ENCODE peak calls at places on chromosome 7, in ten cellular contexts. One of them, this sample, is unnamed.

GRCh38 chr7:69678794-69679103 is 80.5 kb downstream of the AUTS2 start:
- DNase-seq in activated CD8-positive, alpha-beta memory T cell treated with anti-CD3 and anti-CD28 coated beads, Interleukin-2, amount 50 U/mL, for 48 hours: no peak
- DNase-seq in left ventricle myocardium superior: no peak
- DNase-seq in brain microvascular endothelial cell: no peak
- DNase-seq in astrocyte of the hippocampus: no peak
- DNase-seq in WERI-Rb-1: no peak
- DNase-seq in cardiac septum: no peak
- DNase-seq in T follicular helper cell: no peak
- DNase-seq in ELR: no peak
- DNase-seq in ACHN: no peak
- DNase-seq in this sample: no peak

GRCh38 chr7:87000344-87000743 is 59.1 kb downstream of the ELAPOR2 start:
- DNase-seq in activated CD8-positive, alpha-beta memory T cell treated with anti-CD3 and anti-CD28 coated beads, Interleukin-2, amount 50 U/mL, for 48 hours: no peak
- DNase-seq in left ventricle myocardium superior: no peak
- DNase-seq in brain microvascular endothelial cell: no peak
- DNase-seq in astrocyte of the hippocampus: peak; percentile 53
- DNase-seq in WERI-Rb-1: no peak
- DNase-seq in cardiac septum: no peak
- DNase-seq in T follicular helper cell: no peak
- DNase-seq in ELR: no peak
- DNase-seq in ACHN: peak; percentile 17
- DNase-seq in this sample: no peak

GRCh38 chr7:38748056-38748610 is 117.0 kb upstream of the AMPH start:
- DNase-seq in activated CD8-positive, alpha-beta memory T cell treated with anti-CD3 and anti-CD28 coated beads, Interleukin-2, amount 50 U/mL, for 48 hours: no peak
- DNase-seq in left ventricle myocardium superior: peak; percentile 43
- DNase-seq in brain microvascular endothelial cell: peak; percentile 18
- DNase-seq in astrocyte of the hippocampus: peak; percentile 23
- DNase-seq in WERI-Rb-1: no peak
- DNase-seq in cardiac septum: no peak
- DNase-seq in T follicular helper cell: no peak
- DNase-seq in ELR: peak; percentile 51
- DNase-seq in ACHN: peak; percentile 55
- DNase-seq in this sample: no peak

GRCh38 chr7:111168182-111168581 is 77.3 kb downstream of the LRRN3 start:
- DNase-seq in activated CD8-positive, alpha-beta memory T cell treated with anti-CD3 and anti-CD28 coated beads, Interleukin-2, amount 50 U/mL, for 48 hours: no peak
- DNase-seq in left ventricle myocardium superior: no peak
- DNase-seq in brain microvascular endothelial cell: peak; percentile 15
- DNase-seq in astrocyte of the hippocampus: peak; percentile 75
- DNase-seq in WERI-Rb-1: no peak
- DNase-seq in cardiac septum: no peak
- DNase-seq in T follicular helper cell: no peak
- DNase-seq in ELR: no peak
- DNase-seq in ACHN: no peak
- DNase-seq in this sample: peak; percentile 9

GRCh38 chr7:38699481-38699880 is 68.3 kb upstream of the AMPH start:
- DNase-seq in activated CD8-positive, alpha-beta memory T cell treated with anti-CD3 and anti-CD28 coated beads, Interleukin-2, amount 50 U/mL, for 48 hours: no peak
- DNase-seq in left ventricle myocardium superior: no peak
- DNase-seq in brain microvascular endothelial cell: no peak
- DNase-seq in astrocyte of the hippocampus: peak; percentile 19
- DNase-seq in WERI-Rb-1: no peak
- DNase-seq in cardiac septum: no peak
- DNase-seq in T follicular helper cell: no peak
- DNase-seq in ELR: peak; percentile 13
- DNase-seq in ACHN: no peak
- DNase-seq in this sample: peak; percentile 6

GRCh38 chr7:41745451-41745850 is 42.6 kb upstream of the INHBA start:
- DNase-seq in activated CD8-positive, alpha-beta memory T cell treated with anti-CD3 and anti-CD28 coated beads, Interleukin-2, amount 50 U/mL, for 48 hours: no peak
- DNase-seq in left ventricle myocardium superior: no peak
- DNase-seq in brain microvascular endothelial cell: no peak
- DNase-seq in astrocyte of the hippocampus: no peak
- DNase-seq in WERI-Rb-1: no peak
- DNase-seq in cardiac septum: no peak
- DNase-seq in T follicular helper cell: no peak
- DNase-seq in ELR: no peak
- DNase-seq in ACHN: no peak
- DNase-seq in this sample: no peak

GRCh38 chr7:63067897-63068585 is 930.6 kb upstream of the ZNF722 start:
- DNase-seq in activated CD8-positive, alpha-beta memory T cell treated with anti-CD3 and anti-CD28 coated beads, Interleukin-2, amount 50 U/mL, for 48 hours: no peak
- DNase-seq in left ventricle myocardium superior: peak; percentile 34
- DNase-seq in brain microvascular endothelial cell: no peak
- DNase-seq in astrocyte of the hippocampus: no peak
- DNase-seq in WERI-Rb-1: no peak
- DNase-seq in cardiac septum: peak; percentile 69
- DNase-seq in T follicular helper cell: no peak
- DNase-seq in ELR: no peak
- DNase-seq in ACHN: no peak
- DNase-seq in this sample: no peak

GRCh38 chr7:1926908-1927306 is 256.8 kb downstream of the ELFN1 start:
- DNase-seq in activated CD8-positive, alpha-beta memory T cell treated with anti-CD3 and anti-CD28 coated beads, Interleukin-2, amount 50 U/mL, for 48 hours: no peak
- DNase-seq in left ventricle myocardium superior: no peak
- DNase-seq in brain microvascular endothelial cell: no peak
- DNase-seq in astrocyte of the hippocampus: no peak
- DNase-seq in WERI-Rb-1: no peak
- DNase-seq in cardiac septum: no peak
- DNase-seq in T follicular helper cell: no peak
- DNase-seq in ELR: no peak
- DNase-seq in ACHN: no peak
- DNase-seq in this sample: peak; percentile 62

GRCh38 chr7:131103997-131104396 is 223.7 kb upstream of the MKLN1 start:
- DNase-seq in activated CD8-positive, alpha-beta memory T cell treated with anti-CD3 and anti-CD28 coated beads, Interleukin-2, amount 50 U/mL, for 48 hours: no peak
- DNase-seq in left ventricle myocardium superior: no peak
- DNase-seq in brain microvascular endothelial cell: peak; percentile 46
- DNase-seq in astrocyte of the hippocampus: peak; percentile 87
- DNase-seq in WERI-Rb-1: no peak
- DNase-seq in cardiac septum: no peak
- DNase-seq in T follicular helper cell: no peak
- DNase-seq in ELR: peak; percentile 57
- DNase-seq in ACHN: peak; percentile 68
- DNase-seq in this sample: no peak